ENCODE peak calls at places on chromosomes 4 and X, in nine cellular contexts. One of them, this sample, is unnamed.

GRCh38 chr4:91325495-91325894 is 978.3 kb upstream of the GRID2 start:
- DNase-seq in lower lobe of right lung: no peak
- DNase-seq in endodermal cell: no peak
- DNase-seq in ovary: no peak
- DNase-seq in esophagus squamous epithelium: no peak
- DNase-seq in Peyer's patch: no peak
- DNase-seq in heart left ventricle: no peak
- DNase-seq in CD8-positive, alpha-beta T cell: no peak
- DNase-seq in psoas muscle: no peak
- DNase-seq in this sample: no peak

GRCh38 chrX:124343016-124343415 is 3.3 kb upstream of the SH2D1A start:
- DNase-seq in lower lobe of right lung: no peak
- DNase-seq in endodermal cell: no peak
- DNase-seq in ovary: no peak
- DNase-seq in esophagus squamous epithelium: no peak
- DNase-seq in Peyer's patch: no peak
- DNase-seq in heart left ventricle: no peak
- DNase-seq in CD8-positive, alpha-beta T cell: no peak
- DNase-seq in psoas muscle: no peak
- DNase-seq in this sample: no peak

GRCh38 chr4:150501983-150502382 is 80.0 kb upstream of the MAB21L2 start:
- DNase-seq in lower lobe of right lung: no peak
- DNase-seq in endodermal cell: no peak
- DNase-seq in ovary: no peak
- DNase-seq in esophagus squamous epithelium: no peak
- DNase-seq in Peyer's patch: no peak
- DNase-seq in heart left ventricle: no peak
- DNase-seq in CD8-positive, alpha-beta T cell: no peak
- DNase-seq in psoas muscle: no peak
- DNase-seq in this sample: no peak

GRCh38 chr4:66539745-66540144 is 869.5 kb upstream of the EPHA5 start:
- DNase-seq in lower lobe of right lung: no peak
- DNase-seq in endodermal cell: no peak
- DNase-seq in ovary: no peak
- DNase-seq in esophagus squamous epithelium: no peak
- DNase-seq in Peyer's patch: no peak
- DNase-seq in heart left ventricle: no peak
- DNase-seq in CD8-positive, alpha-beta T cell: no peak
- DNase-seq in psoas muscle: no peak
- DNase-seq in this sample: no peak

GRCh38 chrX:71143508-71143907 is 1.1 kb upstream of the NLGN3 start:
- DNase-seq in lower lobe of right lung: no peak
- DNase-seq in endodermal cell: no peak
- DNase-seq in ovary: peak; percentile 63
- DNase-seq in esophagus squamous epithelium: no peak
- DNase-seq in Peyer's patch: no peak
- DNase-seq in heart left ventricle: peak; percentile 42
- DNase-seq in CD8-positive, alpha-beta T cell: no peak
- DNase-seq in psoas muscle: no peak
- DNase-seq in this sample: peak; percentile 58

GRCh38 chr4:108367751-108368150 is 199.0 kb upstream of the LEF1 start:
- DNase-seq in lower lobe of right lung: no peak
- DNase-seq in endodermal cell: no peak
- DNase-seq in ovary: no peak
- DNase-seq in esophagus squamous epithelium: no peak
- DNase-seq in Peyer's patch: no peak
- DNase-seq in heart left ventricle: no peak
- DNase-seq in CD8-positive, alpha-beta T cell: no peak
- DNase-seq in psoas muscle: no peak
- DNase-seq in this sample: no peak

GRCh38 chr4:37889849-37890500 is 909 bp upstream of the TBC1D1 start:
- DNase-seq in lower lobe of right lung: no peak
- DNase-seq in endodermal cell: peak; percentile 63
- DNase-seq in ovary: peak; percentile 59
- DNase-seq in esophagus squamous epithelium: no peak
- DNase-seq in Peyer's patch: no peak
- DNase-seq in heart left ventricle: peak; percentile 67
- DNase-seq in CD8-positive, alpha-beta T cell: no peak
- DNase-seq in psoas muscle: peak; percentile 59
- DNase-seq in this sample: peak; percentile 88

GRCh38 chrX:47360423-47361179 is 9.8 kb upstream of the ZNF157 start:
- DNase-seq in lower lobe of right lung: no peak
- DNase-seq in endodermal cell: no peak
- DNase-seq in ovary: no peak
- DNase-seq in esophagus squamous epithelium: no peak
- DNase-seq in Peyer's patch: no peak
- DNase-seq in heart left ventricle: no peak
- DNase-seq in CD8-positive, alpha-beta T cell: no peak
- DNase-seq in psoas muscle: no peak
- DNase-seq in this sample: no peak

GRCh38 chr4:126604273-126604867 is 1028.4 kb upstream of the INTU start:
- DNase-seq in lower lobe of right lung: no peak
- DNase-seq in endodermal cell: no peak
- DNase-seq in ovary: no peak
- DNase-seq in esophagus squamous epithelium: no peak
- DNase-seq in Peyer's patch: no peak
- DNase-seq in heart left ventricle: no peak
- DNase-seq in CD8-positive, alpha-beta T cell: no peak
- DNase-seq in psoas muscle: no peak
- DNase-seq in this sample: no peak

GRCh38 chr4:102318526-102318925 is 26.8 kb downstream of the SLC39A8 start:
- DNase-seq in lower lobe of right lung: peak; percentile 44
- DNase-seq in endodermal cell: no peak
- DNase-seq in ovary: no peak
- DNase-seq in esophagus squamous epithelium: no peak
- DNase-seq in Peyer's patch: no peak
- DNase-seq in heart left ventricle: no peak
- DNase-seq in CD8-positive, alpha-beta T cell: no peak
- DNase-seq in psoas muscle: no peak
- DNase-seq in this sample: no peak

GRCh38 chr4:176277162-176277904 is 8.3 kb upstream of the ASB5 start:
- DNase-seq in lower lobe of right lung: peak; percentile 46
- DNase-seq in endodermal cell: peak; percentile 83
- DNase-seq in ovary: peak; percentile 51
- DNase-seq in esophagus squamous epithelium: no peak
- DNase-seq in Peyer's patch: no peak
- DNase-seq in heart left ventricle: peak; percentile 58
- DNase-seq in CD8-positive, alpha-beta T cell: no peak
- DNase-seq in psoas muscle: peak; percentile 78
- DNase-seq in this sample: peak; percentile 43

GRCh38 chr4:53592686-53593641 is 1.7 kb upstream of the LNX1 start:
- DNase-seq in lower lobe of right lung: peak; percentile 70
- DNase-seq in endodermal cell: peak; percentile 92
- DNase-seq in ovary: peak; percentile 68
- DNase-seq in esophagus squamous epithelium: no peak
- DNase-seq in Peyer's patch: peak; percentile 76
- DNase-seq in heart left ventricle: peak; percentile 47
- DNase-seq in CD8-positive, alpha-beta T cell: no peak
- DNase-seq in psoas muscle: peak; percentile 62
- DNase-seq in this sample: peak; percentile 33

DNA sequence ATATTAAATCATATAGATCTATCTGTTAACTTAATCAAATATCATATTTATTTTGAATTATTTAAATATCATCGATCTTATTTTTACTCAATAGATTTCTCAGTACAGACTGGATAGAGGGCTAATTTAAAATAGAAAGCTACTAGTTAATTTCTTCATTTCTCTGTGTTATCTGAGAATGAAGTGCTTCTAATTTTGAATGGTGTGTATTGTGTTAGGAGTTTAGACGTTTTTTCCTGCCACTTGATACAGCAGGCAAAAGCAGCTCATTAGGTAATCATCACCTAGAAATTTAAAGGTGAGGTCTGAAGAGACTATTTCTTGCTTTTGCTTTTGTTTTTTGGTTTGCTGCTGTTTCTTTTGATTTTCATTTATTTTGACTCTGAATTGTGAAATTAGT is 948.8 kb upstream of the TENM3 start:
- DNase-seq in lower lobe of right lung: no peak
- DNase-seq in endodermal cell: no peak
- DNase-seq in ovary: no peak
- DNase-seq in esophagus squamous epithelium: no peak
- DNase-seq in Peyer's patch: no peak
- DNase-seq in heart left ventricle: no peak
- DNase-seq in CD8-positive, alpha-beta T cell: no peak
- DNase-seq in psoas muscle: no peak
- DNase-seq in this sample: no peak
- H3K9me3 ChIP-seq in lower lobe of right lung: no peaks in the 10 kb centered on the region
- H3K9me3 ChIP-seq in endodermal cell: no peaks in the 10 kb centered on the region
- H3K9me3 ChIP-seq in ovary: no peaks in the 10 kb centered on the region
- H3K9me3 ChIP-seq in esophagus squamous epithelium: no peaks in the 10 kb centered on the region
- H3K9me3 ChIP-seq in Peyer's patch: no peaks in the 10 kb centered on the region
- H3K9me3 ChIP-seq in heart left ventricle: no peaks in the 10 kb centered on the region
- H3K9me3 ChIP-seq in CD8-positive, alpha-beta T cell: no peaks in the 10 kb centered on the region
- H3K9me3 ChIP-seq in psoas muscle: peaks cover 5% of the 10 kb centered on the region
- H3K9me3 ChIP-seq in this sample: no peaks in the 10 kb centered on the region

GRCh38 chrX:103686199-103687072 is at the start of gene MORF4L2:
- DNase-seq in lower lobe of right lung: peak; percentile 90
- DNase-seq in endodermal cell: peak; percentile 98
- DNase-seq in ovary: peak; percentile 87
- DNase-seq in esophagus squamous epithelium: peak; percentile 60
- DNase-seq in Peyer's patch: peak; percentile 85
- DNase-seq in heart left ventricle: peak; percentile 92
- DNase-seq in CD8-positive, alpha-beta T cell: peak; percentile 77
- DNase-seq in psoas muscle: peak; percentile 93
- DNase-seq in this sample: peak; percentile 96

GRCh38 chrX:103687696-103688191 is 1.2 kb upstream of the MORF4L2 start:
- DNase-seq in lower lobe of right lung: peak; percentile 48
- DNase-seq in endodermal cell: peak; percentile 94
- DNase-seq in ovary: peak; percentile 80
- DNase-seq in esophagus squamous epithelium: no peak
- DNase-seq in Peyer's patch: peak; percentile 60
- DNase-seq in heart left ventricle: peak; percentile 67
- DNase-seq in CD8-positive, alpha-beta T cell: peak; percentile 48
- DNase-seq in psoas muscle: peak; percentile 58
- DNase-seq in this sample: peak; percentile 81

GRCh38 chrX:103688949-103689348 is 2.5 kb upstream of the MORF4L2 start:
- DNase-seq in lower lobe of right lung: no peak
- DNase-seq in endodermal cell: no peak
- DNase-seq in ovary: no peak
- DNase-seq in esophagus squamous epithelium: no peak
- DNase-seq in Peyer's patch: no peak
- DNase-seq in heart left ventricle: no peak
- DNase-seq in CD8-positive, alpha-beta T cell: no peak
- DNase-seq in psoas muscle: no peak
- DNase-seq in this sample: no peak

GRCh38 chrX:103685396-103685795 is 1.1 kb downstream of the MORF4L2 start:
- DNase-seq in lower lobe of right lung: no peak
- DNase-seq in endodermal cell: no peak
- DNase-seq in ovary: no peak
- DNase-seq in esophagus squamous epithelium: no peak
- DNase-seq in Peyer's patch: no peak
- DNase-seq in heart left ventricle: no peak
- DNase-seq in CD8-positive, alpha-beta T cell: no peak
- DNase-seq in psoas muscle: no peak
- DNase-seq in this sample: no peak

GRCh38 chrX:103687073-103687695 is 685 bp upstream of the MORF4L2 start:
- DNase-seq in lower lobe of right lung: peak; percentile 92
- DNase-seq in endodermal cell: peak; percentile 89
- DNase-seq in ovary: peak; percentile 92
- DNase-seq in esophagus squamous epithelium: peak; percentile 40
- DNase-seq in Peyer's patch: peak; percentile 90
- DNase-seq in heart left ventricle: peak; percentile 95
- DNase-seq in CD8-positive, alpha-beta T cell: peak; percentile 85
- DNase-seq in psoas muscle: peak; percentile 95
- DNase-seq in this sample: peak; percentile 86
- TF ChIP-seq CTCF in lower lobe of right lung: peak; percentile 56
- TF ChIP-seq CTCF in endodermal cell: peak; percentile 73
- TF ChIP-seq CTCF in ovary: peak; percentile 72
- TF ChIP-seq CTCF in esophagus squamous epithelium: no peak
- TF ChIP-seq CTCF in Peyer's patch: peak; percentile 23
- TF ChIP-seq CTCF in heart left ventricle: no peak
- TF ChIP-seq CTCF in CD8-positive, alpha-beta T cell: no peak
- TF ChIP-seq CTCF in psoas muscle: peak; percentile 43
- TF ChIP-seq CTCF in this sample: peak; percentile 77

GRCh38 chr4:183181081-183181480 is 82.0 kb downstream of the WWC2 start:
- DNase-seq in lower lobe of right lung: no peak
- DNase-seq in endodermal cell: no peak
- DNase-seq in ovary: no peak
- DNase-seq in esophagus squamous epithelium: no peak
- DNase-seq in Peyer's patch: no peak
- DNase-seq in heart left ventricle: no peak
- DNase-seq in CD8-positive, alpha-beta T cell: no peak
- DNase-seq in psoas muscle: no peak
- DNase-seq in this sample: no peak

GRCh38 chr4:183182873-183183725 is 84.0 kb downstream of the WWC2 start:
- DNase-seq in lower lobe of right lung: peak; percentile 51
- DNase-seq in endodermal cell: peak; percentile 96
- DNase-seq in ovary: peak; percentile 47
- DNase-seq in esophagus squamous epithelium: no peak
- DNase-seq in Peyer's patch: no peak
- DNase-seq in heart left ventricle: no peak
- DNase-seq in CD8-positive, alpha-beta T cell: no peak
- DNase-seq in psoas muscle: no peak
- DNase-seq in this sample: peak; percentile 37

GRCh38 chr4:183180096-183180495 is 81.0 kb downstream of the WWC2 start:
- DNase-seq in lower lobe of right lung: no peak
- DNase-seq in endodermal cell: no peak
- DNase-seq in ovary: no peak
- DNase-seq in esophagus squamous epithelium: no peak
- DNase-seq in Peyer's patch: no peak
- DNase-seq in heart left ventricle: no peak
- DNase-seq in CD8-positive, alpha-beta T cell: no peak
- DNase-seq in psoas muscle: no peak
- DNase-seq in this sample: no peak

GRCh38 chr4:183178201-183178600 is 79.1 kb downstream of the WWC2 start:
- DNase-seq in lower lobe of right lung: no peak
- DNase-seq in endodermal cell: no peak
- DNase-seq in ovary: no peak
- DNase-seq in esophagus squamous epithelium: no peak
- DNase-seq in Peyer's patch: no peak
- DNase-seq in heart left ventricle: no peak
- DNase-seq in CD8-positive, alpha-beta T cell: no peak
- DNase-seq in psoas muscle: no peak
- DNase-seq in this sample: no peak

DNA sequence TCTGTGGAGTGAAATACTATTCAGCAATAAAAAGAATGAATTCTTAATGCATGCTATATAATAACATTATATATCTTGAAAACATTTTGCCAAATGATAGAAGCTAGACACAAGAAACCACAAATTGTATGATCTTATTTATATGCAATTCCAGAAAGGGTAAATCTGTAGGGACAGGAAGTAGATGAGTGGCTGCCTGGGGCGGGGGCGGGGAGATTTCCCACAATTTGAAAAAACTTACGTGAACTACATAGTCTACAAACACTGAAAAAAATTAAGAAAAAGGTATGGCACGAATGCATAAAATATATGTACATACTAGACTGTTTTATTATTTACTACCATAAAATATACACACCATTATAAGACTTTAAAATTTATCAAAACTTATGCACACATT is 81.6 kb downstream of the WWC2 start:
- DNase-seq in lower lobe of right lung: no peak
- DNase-seq in endodermal cell: no peak
- DNase-seq in ovary: no peak
- DNase-seq in esophagus squamous epithelium: no peak
- DNase-seq in Peyer's patch: no peak
- DNase-seq in heart left ventricle: no peak
- DNase-seq in CD8-positive, alpha-beta T cell: no peak
- DNase-seq in psoas muscle: no peak
- DNase-seq in this sample: no peak
- H3K4me1 ChIP-seq in lower lobe of right lung: peaks cover 12% of the 10 kb centered on the region
- H3K4me1 ChIP-seq in endodermal cell: peaks cover 20% of the 10 kb centered on the region
- H3K4me1 ChIP-seq in ovary: peaks cover 6% of the 10 kb centered on the region
- H3K4me1 ChIP-seq in esophagus squamous epithelium: no peaks in the 10 kb centered on the region
- H3K4me1 ChIP-seq in Peyer's patch: no peaks in the 10 kb centered on the region
- H3K4me1 ChIP-seq in heart left ventricle: peaks cover 23% of the 10 kb centered on the region
- H3K4me1 ChIP-seq in CD8-positive, alpha-beta T cell: peaks cover 3% of the 10 kb centered on the region
- H3K4me1 ChIP-seq in psoas muscle: peaks cover 13% of the 10 kb centered on the region
- H3K4me1 ChIP-seq in this sample: no peaks in the 10 kb centered on the region

GRCh38 chr4:18406220-18406619 is 384.7 kb upstream of the LCORL start:
- DNase-seq in lower lobe of right lung: no peak
- DNase-seq in endodermal cell: no peak
- DNase-seq in ovary: no peak
- DNase-seq in esophagus squamous epithelium: no peak
- DNase-seq in Peyer's patch: no peak
- DNase-seq in heart left ventricle: no peak
- DNase-seq in CD8-positive, alpha-beta T cell: no peak
- DNase-seq in psoas muscle: no peak
- DNase-seq in this sample: no peak
- H3K9me3 ChIP-seq in lower lobe of right lung: no peaks in the 10 kb centered on the region
- H3K9me3 ChIP-seq in endodermal cell: no peaks in the 10 kb centered on the region
- H3K9me3 ChIP-seq in ovary: no peaks in the 10 kb centered on the region
- H3K9me3 ChIP-seq in esophagus squamous epithelium: no peaks in the 10 kb centered on the region
- H3K9me3 ChIP-seq in Peyer's patch: no peaks in the 10 kb centered on the region
- H3K9me3 ChIP-seq in heart left ventricle: no peaks in the 10 kb centered on the region
- H3K9me3 ChIP-seq in CD8-positive, alpha-beta T cell: no peaks in the 10 kb centered on the region
- H3K9me3 ChIP-seq in psoas muscle: no peaks in the 10 kb centered on the region
- H3K9me3 ChIP-seq in this sample: no peaks in the 10 kb centered on the region

This sample was measured in uterus.